ENCODE peak calls at places on chromosome 13, in four cellular contexts. C is GM12878, D is SK-N-SH, Z is HCT116. G is an unnamed sample.

GRCh38 chr13:62960723-62961122 is 1545.1 kb upstream of the PCDH20 start:
- DNase-seq in Z (no peak), D (no peak), C (no peak), G (no peak)

GRCh38 chr13:99439048-99439447 is 62.2 kb upstream of the TM9SF2 start:
- DNase-seq in D (no peak), C (no peak), Z (no peak), G (no peak)

GRCh38 chr13:28338202-28338601 is 156.7 kb downstream of the FLT1 start:
- DNase-seq in Z (no peak), C (no peak), D (no peak), G (no peak)

GRCh38 chr13:66021846-66022245 is 1208.3 kb downstream of the PCDH9 start:
- DNase-seq in C (no peak), D (no peak), Z (no peak), G (no peak)

GRCh38 chr13:114286808-114287207 is 5.4 kb downstream of the UPF3A start:
- DNase-seq in Z (no peak), D (no peak), C (no peak), G (no peak)

GRCh38 chr13:32257649-32258048 is 57.5 kb downstream of the ZAR1L start:
- DNase-seq in D (no peak), C (no peak), Z (no peak), G (no peak)

GRCh38 chr13:29458419-29458818 is 137.1 kb downstream of the SLC7A1 start:
- DNase-seq in D (no peak), Z (no peak), C (no peak), G (no peak)

GRCh38 chr13:95494082-95494681 is 58.3 kb upstream of the CLDN10 start:
- DNase-seq in D (peak), Z (peak), C (no peak), G (no peak)

GRCh38 chr13:26956532-26957142 is 196.1 kb upstream of the GPR12 start:
- DNase-seq in C (no peak), D (no peak), Z (no peak), G (no peak)

GRCh38 chr13:38899581-38899980 is 91.0 kb downstream of the STOML3 start:
- DNase-seq in Z (no peak), C (no peak), D (no peak), G (no peak)

GRCh38 chr13:67650471-67650870 is 420.3 kb upstream of the PCDH9 start:
- DNase-seq in C (no peak), Z (no peak), D (no peak), G (no peak)

GRCh38 chr13:40613954-40614353 is 52.5 kb downstream of the FOXO1 start:
- DNase-seq in C (no peak), Z (no peak), D (no peak), G (no peak)

GRCh38 chr13:23876265-23876664 is 12.9 kb downstream of the MIPEP start:
- DNase-seq in Z (no peak), C (no peak), D (peak), G (no peak)

GRCh38 chr13:46484561-46484960 is 68.4 kb upstream of the LRCH1 start:
- DNase-seq in Z (no peak), C (no peak), D (no peak), G (no peak)

GRCh38 chr13:49655906-49656305 is 27.6 kb downstream of the ARL11 start:
- DNase-seq in Z (no peak), D (no peak), C (no peak), G (no peak)

GRCh38 chr13:97220151-97220900 is 1.8 kb upstream of the MBNL2 start:
- DNase-seq in C (no peak), D (no peak), Z (no peak), G (no peak)

GRCh38 chr13:114161028-114161556 is 18.0 kb upstream of the CFAP97D2 start:
- DNase-seq in C (no peak), Z (no peak), D (no peak), G (no peak)

GRCh38 chr13:39663958-39664357 is 8.5 kb downstream of the COG6 start:
- DNase-seq in C (no peak), Z (no peak), D (no peak), G (no peak)

GRCh38 chr13:101624210-101624922 is 171.9 kb downstream of the ITGBL1 start:
- DNase-seq in Z (no peak), D (no peak), C (no peak), G (no peak)

GRCh38 chr13:41643502-41643901 is 186.2 kb downstream of the RGCC start:
- DNase-seq in Z (no peak), C (no peak), D (no peak), G (no peak)

GRCh38 chr13:27283906-27284523 is 13.4 kb downstream of the RASL11A start:
- DNase-seq in D (peak), Z (peak), C (no peak), G (no peak)

GRCh38 chr13:110702591-110703526 is 3.1 kb downstream of the CARS2 start:
- DNase-seq in Z (no peak), C (no peak), D (peak), G (no peak)

GRCh38 chr13:37014609-37015008 is 14.0 kb downstream of the EXOSC8 start:
- DNase-seq in Z (no peak), C (no peak), D (no peak), G (no peak)

GRCh38 chr13:110448230-110448629 is 113.3 kb downstream of the RAB20 start:
- DNase-seq in D (no peak), C (no peak), Z (peak), G (no peak)

GRCh38 chr13:44516771-44517170 is 59.4 kb downstream of the TSC22D1 start:
- DNase-seq in Z (peak), D (no peak), C (no peak), G (no peak)

GRCh38 chr13:49302222-49302621 is 54.5 kb downstream of the CDADC1 start:
- DNase-seq in Z (no peak), C (no peak), D (no peak), G (no peak)

GRCh38 chr13:89057274-89057673 is 1386.1 kb downstream of the SLITRK5 start:
- DNase-seq in D (no peak), C (no peak), Z (no peak), G (no peak)

GRCh38 chr13:111604087-111604486 is 283.6 kb downstream of the TEX29 start:
- DNase-seq in C (no peak), Z (no peak), D (no peak), G (peak)

GRCh38 chr13:50757021-50757420 is 86.5 kb downstream of the DLEU7 start:
- DNase-seq in C (no peak), Z (no peak), D (no peak), G (no peak)

GRCh38 chr13:111158136-111158805 is 43.2 kb downstream of the ARHGEF7 start:
- DNase-seq in D (no peak), Z (no peak), C (no peak), G (no peak)

GRCh38 chr13:47594833-47595232 is 406.2 kb downstream of the SUCLA2 start:
- DNase-seq in D (no peak), Z (no peak), C (no peak), G (peak)

GRCh38 chr13:20188649-20189553 is 3.8 kb downstream of the GJB2 start:
- DNase-seq in D (peak), C (no peak), Z (no peak), G (no peak)

GRCh38 chr13:74134777-74135305 is 637 bp upstream of the KLF12 start:
- DNase-seq in Z (no peak), D (peak), C (no peak), G (no peak)
- TF ChIP-seq MAX in Z (no peak), D (no peak), C (no peak), G (no peak)

GRCh38 chr13:21689097-21689496 is 18.2 kb downstream of the FGF9 start:
- DNase-seq in Z (no peak), D (no peak), C (no peak), G (no peak)

GRCh38 chr13:21690955-21691354 is 20.1 kb downstream of the FGF9 start:
- DNase-seq in C (no peak), Z (no peak), D (no peak), G (no peak)

GRCh38 chr13:21691928-21692327 is 21.1 kb downstream of the FGF9 start:
- DNase-seq in D (no peak), Z (no peak), C (no peak), G (no peak)

GRCh38 chr13:21694831-21695230 is 24.0 kb downstream of the FGF9 start:
- DNase-seq in Z (no peak), D (no peak), C (no peak), G (no peak)

GRCh38 chr13:21691500-21691899 is 20.6 kb downstream of the FGF9 start:
- DNase-seq in C (no peak), Z (no peak), D (no peak), G (no peak)
- TF ChIP-seq SIN3A in C (no peak), Z (no peak), D (no peak), G (no peak)

GRCh38 chr13:93411281-93411680 is 184.7 kb downstream of the GPC6 start:
- DNase-seq in D (peak), C (no peak), Z (no peak), G (no peak)

GRCh38 chr13:93409816-93410215 is 183.2 kb downstream of the GPC6 start:
- DNase-seq in D (no peak), Z (no peak), C (no peak), G (no peak)

GRCh38 chr13:93413972-93414717 is 187.5 kb downstream of the GPC6 start:
- DNase-seq in D (no peak), C (no peak), Z (no peak), G (no peak)

GRCh38 chr13:93409001-93409400 is 182.4 kb downstream of the GPC6 start:
- DNase-seq in Z (no peak), C (no peak), D (no peak), G (no peak)
- TF ChIP-seq POLR2AphosphoS5 in Z (no peak), C (no peak), D (no peak), G (no peak)

DNA sequence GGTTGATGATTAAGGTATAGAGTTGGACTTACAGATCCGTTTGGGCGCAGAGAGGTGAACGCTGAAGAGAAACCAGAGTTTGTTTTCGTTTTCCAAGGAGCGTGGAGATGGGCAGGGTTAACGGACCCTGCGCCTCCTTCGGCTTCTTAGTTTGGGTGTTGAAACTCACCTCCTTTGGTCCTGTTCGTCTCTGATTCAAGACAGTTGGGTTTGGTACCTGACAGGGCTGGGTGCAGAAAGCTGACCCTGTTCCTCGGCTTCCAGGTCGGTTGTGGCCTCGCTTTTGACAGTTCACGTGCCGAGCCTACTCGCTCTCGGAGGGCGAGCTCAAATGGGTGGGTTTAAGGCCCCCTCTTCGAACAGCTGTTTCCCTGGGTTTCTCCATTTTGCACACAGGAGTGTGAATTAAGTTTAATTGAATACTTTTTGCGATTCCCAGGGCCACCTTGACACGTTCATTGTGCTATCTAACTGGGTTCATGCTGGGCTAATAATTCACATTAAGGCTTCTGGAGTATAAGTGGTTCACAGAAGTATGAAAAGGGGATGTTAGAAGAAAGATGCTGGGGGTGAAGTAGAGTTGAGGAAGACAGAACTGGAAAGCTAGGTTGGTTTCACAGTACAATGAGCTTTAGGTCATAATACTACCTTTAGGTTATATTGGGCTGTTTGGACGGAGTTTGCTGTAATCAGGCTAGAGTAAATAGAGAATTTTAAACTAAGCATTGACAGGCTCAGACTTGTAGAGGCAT is 642 bp downstream of the USPL1 start:
- DNase-seq in D (no peak), Z (no peak), C (no peak), G (no peak)
- TF ChIP-seq MAX in D (no peak), Z (no peak), C (no peak), G (no peak)

DNA sequence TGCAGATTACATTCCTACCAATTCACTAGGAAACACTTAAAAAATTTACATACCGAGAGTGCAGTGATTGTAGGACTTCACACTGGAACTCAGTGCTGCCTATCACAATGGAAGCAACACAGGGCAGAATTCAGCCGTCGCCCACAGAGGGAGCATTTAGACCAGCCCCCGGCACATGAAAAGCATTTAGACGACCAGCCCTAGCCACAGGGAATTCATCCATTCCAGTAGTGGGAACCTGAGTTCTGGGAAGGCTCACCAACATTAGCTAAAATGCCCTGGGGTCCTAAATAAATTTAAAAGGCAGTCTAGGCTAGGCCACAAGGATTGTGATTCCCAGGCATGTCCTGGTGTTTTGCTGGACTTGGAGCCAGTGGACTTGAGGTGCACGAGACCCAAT is 155.2 kb downstream of the LIG4 start:
- DNase-seq in Z (no peak), C (no peak), D (no peak), G (no peak)
- TF ChIP-seq SIN3A in Z (no peak), C (no peak), D (no peak), G (no peak)

GRCh38 chr13:80379245-80379644 is 38.3 kb upstream of the SPRY2 start:
- DNase-seq in Z (no peak), D (no peak), C (no peak), G (no peak)

GRCh38 chr13:80371840-80372509 is 31.0 kb upstream of the SPRY2 start:
- DNase-seq in C (no peak), Z (no peak), D (no peak), G (no peak)

GRCh38 chr13:80376554-80376953 is 35.6 kb upstream of the SPRY2 start:
- DNase-seq in Z (no peak), C (no peak), D (no peak), G (no peak)

GRCh38 chr13:80374453-80374852 is 33.5 kb upstream of the SPRY2 start:
- DNase-seq in C (no peak), D (no peak), Z (no peak), G (no peak)
- TF ChIP-seq POLR2AphosphoS5 in C (no peak), D (no peak), Z (no peak), G (no peak)

DNA sequence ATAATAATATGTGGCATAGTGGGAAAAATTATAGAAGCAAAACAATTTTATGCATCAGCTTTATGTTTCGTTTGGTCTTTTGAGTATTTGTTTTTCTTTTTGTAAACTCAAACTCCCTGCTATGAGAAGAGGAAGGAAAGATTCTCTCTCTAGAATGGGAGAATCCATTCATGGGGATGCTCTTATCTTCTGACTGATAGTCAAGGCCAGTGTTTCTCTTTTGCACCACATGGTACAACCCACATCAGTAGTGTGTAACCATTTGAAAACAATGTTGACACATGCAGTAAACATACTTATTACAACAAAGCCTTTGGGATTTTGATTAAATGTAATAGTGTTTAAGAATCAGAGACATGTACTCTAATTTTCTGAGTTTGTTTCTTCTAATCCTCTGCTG is 490.5 kb downstream of the MYO16 start:
- DNase-seq in Z (no peak), C (no peak), D (no peak), G (no peak)
- TF ChIP-seq MAX in Z (no peak), C (no peak), D (no peak), G (no peak)

G was measured in H1.